ENCODE peak calls at places on chromosomes 4 and X, in seven cellular contexts. A is psoas muscle, H is adipocyte, I is right cardiac atrium, E is PC-9, X is brain microvascular endothelial cell, V is mammary epithelial cell. O is an unnamed sample. For H3K27me3, the result is how much of the 10 kb centered on the place peaks cover.

GRCh38 chr4:123248260-123248659 is 148.3 kb upstream of the SPRY1 start:
- DNase-seq in A (no peak), I (no peak), V (no peak), H (peak), X (no peak), E (no peak), O (no peak)

GRCh38 chr4:146932111-146932510 is 13.6 kb downstream of the TTC29 start:
- DNase-seq in H (peak), V (no peak), E (no peak), A (no peak), X (no peak), I (no peak), O (no peak)

GRCh38 chr4:105058177-105058812 is 88.4 kb upstream of the TET2 start:
- DNase-seq in E (no peak), X (peak), V (peak), A (no peak), H (peak), I (no peak), O (peak)

GRCh38 chrX:9231491-9231890 is 197.6 kb upstream of the FAM9B start:
- DNase-seq in A (no peak), H (peak), I (no peak), E (no peak), V (no peak), X (peak), O (peak)

GRCh38 chr4:173046818-173047217 is 121.8 kb upstream of the GALNT7 start:
- DNase-seq in H (no peak), E (no peak), A (no peak), V (no peak), X (no peak), I (no peak), O (no peak)

GRCh38 chr4:163109967-163110366 is 56.7 kb downstream of the NAF1 start:
- DNase-seq in X (no peak), E (no peak), V (no peak), I (no peak), H (no peak), A (no peak), O (no peak)

GRCh38 chr4:107718351-107718965 is 1.6 kb downstream of the PAPSS1 start:
- DNase-seq in X (no peak), I (no peak), E (no peak), A (no peak), H (peak), V (peak), O (no peak)

GRCh38 chr4:108834167-108834566 is 71.3 kb upstream of the ETNPPL start:
- DNase-seq in X (peak), A (no peak), H (peak), I (no peak), V (peak), E (no peak), O (peak)

DNA sequence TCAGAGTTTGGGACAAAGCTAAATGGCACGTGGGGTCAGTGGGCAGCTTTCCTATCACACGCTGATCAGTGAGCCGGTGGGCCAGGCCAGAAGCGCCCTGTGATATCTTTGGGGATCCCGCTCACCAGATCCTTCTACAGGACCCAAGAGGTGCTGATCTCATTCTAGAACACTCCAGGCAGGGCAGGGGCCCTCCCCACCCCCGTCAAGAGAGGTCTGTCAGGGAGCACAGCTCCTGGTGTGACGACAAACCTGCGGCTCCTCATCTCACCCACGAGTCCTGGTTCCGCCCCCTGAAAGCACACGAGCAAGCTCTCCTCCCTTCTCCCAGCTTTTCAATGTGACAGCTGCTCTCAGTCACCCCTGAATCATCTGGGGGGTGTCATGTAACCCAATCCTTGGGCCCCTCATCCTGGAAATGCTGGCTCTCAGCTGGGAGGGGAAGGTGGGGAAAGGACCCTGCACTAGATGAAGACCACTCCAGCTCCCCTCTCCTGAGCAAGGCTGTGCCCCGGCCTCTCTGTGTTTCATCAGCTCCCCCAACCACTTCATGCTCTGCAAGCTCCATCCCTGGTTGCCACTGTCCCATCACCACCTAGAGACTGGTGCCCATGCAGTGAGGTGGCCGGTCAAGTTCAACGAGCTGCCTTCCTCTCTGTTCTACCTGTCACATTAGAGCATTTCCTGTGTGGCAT is 4.6 kb downstream of the HCFC1 start:
- DNase-seq in I (no peak), V (no peak), E (no peak), X (no peak), H (no peak), A (no peak), O (no peak)
- H3K4me3 ChIP-seq in I (no peak), V (no peak), E (no peak), X (no peak), H (no peak), A (peak), O (no peak)

GRCh38 chrX:65551086-65551485 is 16.5 kb upstream of the LAS1L start:
- DNase-seq in H (no peak), X (no peak), E (no peak), A (no peak), V (no peak), I (no peak), O (no peak)

GRCh38 chrX:65545456-65545855 is 10.9 kb upstream of the LAS1L start:
- DNase-seq in H (no peak), I (peak), E (no peak), A (no peak), X (no peak), V (no peak), O (no peak)
- H3K27me3 ChIP-seq in H (under half), I (under half), E (under half), A (under half), X (under half), V (under half), O (under half)

DNA sequence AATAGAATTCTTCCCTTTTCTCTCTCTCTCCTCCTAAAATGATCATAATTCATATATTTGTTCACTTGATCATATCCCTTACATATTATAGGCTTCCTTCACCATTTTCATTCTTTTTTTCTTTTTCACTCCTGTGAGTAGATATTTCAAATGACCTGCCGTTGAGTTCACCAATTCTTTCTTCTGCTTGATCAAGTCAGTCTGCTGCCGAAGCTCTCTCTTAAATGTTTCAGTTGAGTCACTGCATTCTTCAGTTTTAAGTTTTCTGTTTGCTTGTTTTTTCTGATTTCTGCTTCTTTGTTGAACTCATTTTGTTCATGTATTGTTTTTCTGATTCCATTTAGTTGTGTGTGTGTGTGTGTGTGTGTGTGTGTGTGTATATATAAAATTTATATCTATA is 354.3 kb downstream of the GPAT3 start:
- DNase-seq in I (no peak), V (no peak), E (no peak), A (no peak), X (peak), H (peak), O (no peak)
- H3K4me3 ChIP-seq in I (no peak), V (no peak), E (no peak), A (no peak), X (no peak), H (no peak), O (no peak)

GRCh38 chr4:9143421-9144080 is 26.7 kb upstream of the FAM90A26 start:
- DNase-seq in V (no peak), A (no peak), I (no peak), E (no peak), H (no peak), X (no peak), O (no peak)
- H3K27me3 ChIP-seq in V (under half), A (under half), I (under half), E (under half), H (under half), X (under half), O (under half)

DNA sequence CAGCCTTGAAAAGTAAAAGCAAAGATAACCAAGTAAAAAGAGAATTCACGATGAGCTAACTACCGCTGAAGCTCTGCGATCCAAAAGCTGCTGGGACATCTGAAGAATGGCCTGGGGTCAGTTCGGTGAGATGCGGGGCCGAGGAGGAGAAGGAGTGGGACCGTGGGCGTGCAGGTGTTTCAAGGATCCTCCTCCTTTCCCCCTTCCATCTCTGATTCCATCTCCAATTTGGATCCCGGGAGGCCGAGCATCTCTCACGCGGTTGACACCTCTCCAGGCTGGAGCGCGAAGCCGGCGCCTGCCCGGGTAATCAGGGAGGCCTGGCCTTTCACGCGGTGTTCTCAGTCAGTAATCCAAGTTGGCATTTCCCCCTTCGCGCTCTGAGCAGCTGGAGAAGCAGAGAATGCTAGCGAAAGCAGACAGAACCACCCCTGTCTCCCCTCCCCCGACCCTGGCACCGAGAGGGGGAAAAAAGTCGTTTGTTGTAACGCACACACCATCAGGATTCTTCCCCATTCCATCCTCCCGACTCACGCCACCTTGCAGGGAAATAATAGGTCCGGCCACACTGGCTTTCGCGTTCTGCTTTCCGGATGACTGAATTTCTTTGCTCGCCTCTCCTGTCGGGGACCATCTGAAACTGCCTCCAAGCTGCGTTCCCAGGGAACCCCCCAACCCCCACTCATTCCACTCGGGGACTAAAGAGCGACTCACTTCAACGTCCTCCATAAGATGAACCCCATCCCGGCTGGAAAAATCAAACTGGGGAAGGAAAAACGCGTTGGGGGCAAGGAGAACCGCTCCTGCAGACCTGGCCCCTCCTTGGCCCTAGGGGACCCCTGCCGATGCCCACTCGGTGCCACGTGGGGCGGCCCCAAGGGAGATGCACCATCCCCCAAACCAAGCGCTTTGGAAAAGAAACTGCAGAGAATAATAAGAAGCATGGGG is 6.5 kb downstream of the NEUROG2 start:
- DNase-seq in I (no peak), X (no peak), H (no peak), V (no peak), A (no peak), E (peak), O (no peak)
- H3K4me3 ChIP-seq in I (peak), X (peak), H (peak), V (peak), A (peak), E (no peak), O (no peak)

GRCh38 chrX:12685541-12685940 is 105.7 kb upstream of the PRPS2 start:
- DNase-seq in H (no peak), X (no peak), E (no peak), I (no peak), V (peak), A (no peak), O (no peak)
- H3K27me3 ChIP-seq in H (under half), X (under half), E (under half), I (under half), V (under half), A (under half), O (under half)